ENCODE peak calls at places on chromosomes 12 and 14, in five cellular contexts. J is stomach, X is sigmoid colon, Q is gastrocnemius medialis, F is upper lobe of right lung. G is an unnamed sample.

GRCh38 chr14:31529053-31529452 is 32.2 kb upstream of the NUBPL start:
- DNase-seq in J (no peak), X (no peak), Q (no peak), F (no peak), G (no peak)

GRCh38 chr12:113135178-113136127 is at the start of gene RASAL1:
- DNase-seq in J (peak; percentile 79), X (no peak), Q (no peak), F (no peak), G (peak; percentile 57)

GRCh38 chr14:63974176-63974575 is 121.4 kb downstream of the SYNE2 start:
- DNase-seq in J (no peak), X (no peak), Q (no peak), F (no peak), G (no peak)

GRCh38 chr14:64221604-64222003 is 72.6 kb downstream of the ESR2 start:
- DNase-seq in J (peak; percentile 77), X (no peak), Q (peak; percentile 80), F (no peak), G (no peak)

GRCh38 chr12:118376089-118377004 is at the start of gene SUDS3:
- DNase-seq in J (peak; percentile 95), X (peak; percentile 94), Q (peak; percentile 80), F (peak; percentile 95), G (peak; percentile 89)

GRCh38 chr12:93198086-93198485 is 179.6 kb upstream of the NUDT4 start:
- DNase-seq in J (no peak), X (no peak), Q (peak; percentile 62), F (no peak), G (no peak)

GRCh38 chr14:103121846-103122577 is 1.2 kb upstream of the TNFAIP2 start:
- DNase-seq in J (peak; percentile 81), X (peak; percentile 96), Q (no peak), F (peak; percentile 89), G (no peak)

GRCh38 chr14:31307198-31307597 is 99.6 kb upstream of the HECTD1 start:
- DNase-seq in J (no peak), X (no peak), Q (no peak), F (no peak), G (no peak)

GRCh38 chr12:16346931-16347330 is 514 bp upstream of the MGST1 start:
- DNase-seq in J (no peak), X (no peak), Q (no peak), F (no peak), G (no peak)

GRCh38 chr12:106919910-106920544 is 35.7 kb upstream of the TMEM263 start:
- DNase-seq in J (no peak), X (no peak), Q (no peak), F (no peak), G (no peak)

GRCh38 chr12:92360543-92360942 is 214.9 kb upstream of the BTG1 start:
- DNase-seq in J (no peak), X (no peak), Q (no peak), F (no peak), G (no peak)

GRCh38 chr12:94261119-94261518 is 112.7 kb downstream of the PLXNC1 start:
- DNase-seq in J (no peak), X (no peak), Q (no peak), F (no peak), G (no peak)

GRCh38 chr12:58901664-58902063 is 18.6 kb downstream of the LRIG3 start:
- DNase-seq in J (no peak), X (no peak), Q (no peak), F (no peak), G (no peak)

GRCh38 chr14:83994020-83994419 is 1535.9 kb upstream of the FLRT2 start:
- DNase-seq in J (no peak), X (no peak), Q (no peak), F (no peak), G (no peak)

GRCh38 chr14:65604535-65604934 is 192.0 kb downstream of the FUT8 start:
- DNase-seq in J (no peak), X (no peak), Q (no peak), F (no peak), G (no peak)

GRCh38 chr14:66137076-66137475 is 349.1 kb upstream of the CCDC196 start:
- DNase-seq in J (no peak), X (no peak), Q (no peak), F (no peak), G (no peak)

GRCh38 chr12:106753526-106753925 is 21.0 kb upstream of the RIC8B start:
- DNase-seq in J (peak; percentile 31), X (no peak), Q (no peak), F (no peak), G (peak; percentile 77)

GRCh38 chr12:101700299-101700820 is 2.9 kb downstream of the CHPT1 start:
- DNase-seq in J (no peak), X (no peak), Q (no peak), F (no peak), G (no peak)

GRCh38 chr12:42696424-42697149 is 107.0 kb upstream of the PRICKLE1 start:
- DNase-seq in J (peak; percentile 47), X (peak; percentile 95), Q (peak; percentile 59), F (no peak), G (no peak)

GRCh38 chr14:103143535-103143934 is 20.3 kb downstream of the TNFAIP2 start:
- DNase-seq in J (no peak), X (no peak), Q (no peak), F (no peak), G (no peak)

GRCh38 chr12:120039711-120040110 is 50.7 kb downstream of the BICDL1 start:
- DNase-seq in J (no peak), X (no peak), Q (no peak), F (no peak), G (no peak)

GRCh38 chr12:10366875-10367274 is 23.0 kb downstream of the KLRK1 start:
- DNase-seq in J (no peak), X (no peak), Q (no peak), F (no peak), G (no peak)

GRCh38 chr12:108826115-108826806 is 31.1 kb downstream of the SSH1 start:
- DNase-seq in J (no peak), X (peak; percentile 88), Q (peak; percentile 66), F (no peak), G (peak; percentile 51)

GRCh38 chr12:65685514-65685913 is 138.8 kb upstream of the HMGA2 start:
- DNase-seq in J (no peak), X (no peak), Q (no peak), F (no peak), G (no peak)

GRCh38 chr12:17077594-17077993 is 471.6 kb upstream of the LMO3 start:
- DNase-seq in J (no peak), X (no peak), Q (no peak), F (no peak), G (no peak)

GRCh38 chr12:122489038-122489437 is 11.7 kb downstream of the ZCCHC8 start:
- DNase-seq in J (no peak), X (no peak), Q (no peak), F (no peak), G (no peak)

DNA sequence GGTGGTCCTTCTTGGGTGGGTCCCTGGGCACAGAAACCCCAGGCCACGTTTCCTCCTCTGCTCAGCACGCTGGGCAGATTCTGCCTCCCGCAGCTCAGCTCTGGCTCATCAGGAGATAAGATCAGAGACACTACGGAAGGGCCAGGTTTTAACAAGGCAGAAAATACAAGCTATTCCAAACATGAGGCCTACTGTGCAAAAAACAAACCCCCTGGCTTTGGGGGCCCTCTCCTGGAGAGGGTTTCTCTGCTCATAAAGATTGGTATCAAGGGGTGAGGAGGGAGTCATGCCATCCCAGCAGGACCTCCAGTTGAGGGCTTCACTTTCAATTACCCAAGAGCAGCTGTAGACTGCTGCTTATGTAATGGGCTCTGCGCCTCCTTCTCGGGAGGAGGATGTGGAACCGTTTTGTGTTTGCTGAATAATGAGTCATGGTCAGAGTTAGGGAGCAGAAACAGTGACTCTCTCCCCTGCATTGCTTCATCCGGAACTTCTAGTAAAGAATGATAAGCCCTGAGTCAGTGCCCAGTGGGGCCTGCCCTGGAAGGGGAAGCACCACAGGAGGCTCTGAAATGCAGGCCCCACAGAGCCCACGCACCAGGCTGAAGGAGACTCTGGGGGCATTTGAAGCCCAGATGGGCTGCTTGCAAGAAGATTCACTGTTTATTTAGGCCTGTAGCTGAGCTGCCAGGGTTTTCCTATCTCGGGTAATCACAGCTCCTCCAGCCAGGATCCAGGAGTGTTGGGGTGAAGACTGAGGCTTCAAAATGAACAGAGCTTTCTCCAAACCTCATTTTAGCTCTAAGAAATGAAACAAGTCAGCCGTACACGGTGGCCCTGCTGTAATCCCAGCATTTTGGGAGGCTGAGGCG is 79.3 kb downstream of the SSPN start:
- DNase-seq in J (peak; percentile 85), X (peak; percentile 95), Q (peak; percentile 57), F (peak; percentile 89), G (peak; percentile 80)
- H3K4me3 ChIP-seq in J (no peak overlapping the region), X (no peak overlapping the region), Q (no peak overlapping the region), F (no peak overlapping the region), G (no peak overlapping the region)

GRCh38 chr12:52674416-52674775 is 5.8 kb downstream of the KRT1 start:
- DNase-seq in J (no peak), X (no peak), Q (no peak), F (no peak), G (no peak)
- H3K36me3 ChIP-seq in J (no peaks in the 10 kb centered on the region), X (no peaks in the 10 kb centered on the region), Q (no peaks in the 10 kb centered on the region), F (no peaks in the 10 kb centered on the region), G (no peaks in the 10 kb centered on the region)

GRCh38 chr12:116426391-116427136 is 132.6 kb upstream of the MAP1LC3B2 start:
- DNase-seq in J (no peak), X (peak; percentile 85), Q (peak; percentile 39), F (no peak), G (no peak)
- TF ChIP-seq CTCF in J (no peak), X (no peak), Q (no peak), F (peak; percentile 11), G (no peak)

DNA sequence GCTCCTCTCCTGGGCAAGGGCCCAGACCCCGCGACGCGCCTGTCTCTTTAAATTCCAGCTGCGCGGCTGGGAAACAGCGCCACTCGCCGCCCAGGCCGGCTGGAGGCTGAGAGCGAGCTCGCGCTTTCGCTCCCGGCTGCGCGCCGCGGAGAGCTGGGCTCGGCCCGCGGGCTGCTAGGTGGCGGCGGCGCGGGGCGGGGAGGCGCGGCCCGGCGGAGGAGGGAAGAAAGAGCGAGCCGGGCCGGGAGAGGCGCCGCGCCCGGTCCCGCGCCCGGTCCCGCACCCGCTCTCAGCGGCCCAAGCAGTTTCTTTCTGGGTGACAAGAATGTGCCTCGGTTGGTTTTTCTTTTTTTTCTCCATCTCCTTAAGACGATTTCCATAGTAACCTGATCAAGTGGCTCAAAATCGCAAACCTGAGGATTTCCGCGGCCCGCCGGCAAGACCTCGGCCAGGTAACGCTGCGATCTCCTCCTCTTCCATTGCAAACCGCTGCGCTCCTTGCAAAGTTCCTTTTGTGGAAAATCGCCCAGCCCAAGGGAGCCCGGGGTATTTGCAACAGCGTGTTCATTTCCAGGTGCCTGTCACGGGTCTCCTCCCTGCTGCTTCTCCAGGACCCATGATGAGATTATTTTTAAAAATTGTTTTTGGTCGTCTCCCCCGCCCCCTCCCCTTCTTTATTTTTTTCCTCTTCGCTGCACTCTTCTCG is 259.5 kb upstream of the E2F7 start:
- DNase-seq in J (peak; percentile 79), X (peak; percentile 80), Q (no peak), F (peak; percentile 85), G (peak; percentile 60)
- H3K4me3 ChIP-seq in J (peak overlapping the region; percentile 67), X (peak overlapping the region; percentile 67), Q (peak overlapping the region; percentile 48), F (peak overlapping the region; percentile 65), G (peak overlapping the region; percentile 60)